ENCODE peak calls at places on chromosomes 13 and 19, in eight cellular contexts. M is stomach, D is uterus, E is spleen, C is testis, Q is body of pancreas, Z is tibial nerve, N is sigmoid colon. X is an unnamed sample.
A peak's percentile ranks its signal among the peaks of the same experiment; 100 is the strongest.

GRCh38 chr19:954672-955494 is 29.0 kb downstream of the ARID3A start:
- DNase-seq in M (no peak), Z (no peak), D (no peak), Q (no peak), C (no peak), E (no peak), N (no peak), X (peak; percentile 36)

GRCh38 chr19:19835560-19836038 is 14.0 kb upstream of the ZNF506 start:
- DNase-seq in Z (no peak), Q (no peak), E (no peak), N (no peak), D (no peak), M (no peak), C (no peak), X (no peak)

GRCh38 chr13:43005460-43006236 is 13.6 kb upstream of the EPSTI1 start:
- DNase-seq in Q (no peak), Z (no peak), N (no peak), E (no peak), D (no peak), C (no peak), M (no peak), X (no peak)

GRCh38 chr13:27043013-27043412 is 128.6 kb downstream of the USP12 start:
- DNase-seq in D (peak; percentile 23), N (peak; percentile 79), C (no peak), E (no peak), M (peak; percentile 54), Z (peak; percentile 41), Q (no peak), X (no peak)

GRCh38 chr13:64551755-64552154 is 2678.4 kb downstream of the PCDH9 start:
- DNase-seq in C (no peak), E (no peak), N (no peak), Z (no peak), D (no peak), M (no peak), Q (no peak), X (no peak)

GRCh38 chr13:113207890-113208423 is 512 bp downstream of the PCID2 start:
- DNase-seq in Z (no peak), M (no peak), Q (peak; percentile 31), C (peak; percentile 33), N (no peak), E (no peak), D (no peak), X (no peak)

GRCh38 chr13:32314968-32315254 is 252 bp downstream of the ZAR1L start:
- DNase-seq in D (no peak), Q (peak; percentile 24), E (no peak), M (peak; percentile 29), Z (peak; percentile 60), N (no peak), C (peak; percentile 64), X (peak; percentile 59)

GRCh38 chr13:24232037-24232436 is 71.5 kb downstream of the SPATA13 start:
- DNase-seq in C (no peak), N (no peak), Q (no peak), M (no peak), Z (no peak), D (no peak), E (no peak), X (peak; percentile 70)

GRCh38 chr13:29589234-29589633 is 6.3 kb downstream of the SLC7A1 start:
- DNase-seq in E (no peak), D (no peak), Q (peak; percentile 52), N (no peak), C (peak; percentile 31), M (no peak), Z (no peak), X (no peak)

GRCh38 chr13:67574320-67575233 is 344.4 kb upstream of the PCDH9 start:
- DNase-seq in E (no peak), Z (no peak), N (no peak), D (no peak), C (no peak), M (no peak), Q (no peak), X (no peak)

GRCh38 chr19:2613507-2614295 is 88.8 kb downstream of the GNG7 start:
- DNase-seq in Z (no peak), M (peak; percentile 60), D (no peak), Q (peak; percentile 44), C (no peak), N (peak; percentile 73), E (peak; percentile 91), X (peak; percentile 73)

DNA sequence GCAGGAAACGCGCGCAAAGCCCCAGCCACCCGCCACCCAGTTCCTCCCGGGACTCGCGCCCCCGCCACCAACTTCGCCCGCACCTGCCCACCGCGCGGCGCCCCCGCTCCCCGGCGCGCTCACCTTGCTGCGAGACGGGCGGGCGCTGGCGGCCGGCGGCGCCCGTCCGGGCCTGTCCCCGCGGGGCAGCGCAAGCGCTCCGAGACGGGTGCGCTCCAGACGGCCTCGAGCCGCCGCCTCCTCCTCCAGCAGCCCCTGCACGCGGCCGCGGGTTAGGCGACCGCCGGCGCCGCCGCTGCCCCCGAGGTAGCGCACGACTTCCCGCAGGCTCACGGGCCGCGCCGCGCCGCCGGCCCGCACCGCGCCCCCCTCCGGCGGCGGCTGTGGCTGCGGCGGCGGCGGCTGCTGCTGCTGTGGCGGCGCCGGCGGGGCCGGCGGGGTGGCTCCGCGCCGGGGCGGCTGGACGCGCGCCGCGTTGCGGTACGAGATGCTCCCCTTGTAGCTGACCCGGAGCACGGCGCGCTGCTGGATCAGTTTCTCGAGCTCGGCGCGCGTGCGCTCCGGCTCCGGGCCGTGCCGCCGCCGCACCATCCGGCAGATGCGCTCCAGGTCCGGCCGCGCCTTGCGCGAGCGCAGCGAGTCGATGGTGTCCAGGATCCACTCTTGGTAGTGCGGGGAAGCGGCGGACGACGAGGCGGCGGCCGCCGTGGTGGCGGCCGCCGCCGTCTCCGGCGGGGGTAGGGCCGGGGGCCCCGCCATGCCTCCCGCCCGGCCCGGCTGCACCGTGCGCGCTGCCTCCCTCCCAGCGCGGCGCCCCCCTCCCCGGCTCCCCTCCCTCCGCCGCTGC is 666 bp downstream of the SAMD1 start:
- DNase-seq in Z (peak; percentile 17), Q (peak; percentile 53), E (peak; percentile 92), N (no peak), D (peak; percentile 53), M (peak; percentile 62), C (no peak), X (peak; percentile 36)
- TF ChIP-seq CTCF in Z (no peak), Q (no peak), E (peak; percentile 11), N (no peak), D (no peak), M (no peak), C (no peak), X (peak; percentile 41)

GRCh38 chr19:48549380-48549779 is 2.6 kb upstream of the SULT2B1 start:
- DNase-seq in M (no peak), N (no peak), C (no peak), Q (no peak), Z (no peak), D (no peak), E (no peak), X (no peak)
- TF ChIP-seq POLR2A in M (no peak), N (no peak), C (no peak), Q (no peak), Z (no peak), D (no peak), E (no peak), X (no peak)

DNA sequence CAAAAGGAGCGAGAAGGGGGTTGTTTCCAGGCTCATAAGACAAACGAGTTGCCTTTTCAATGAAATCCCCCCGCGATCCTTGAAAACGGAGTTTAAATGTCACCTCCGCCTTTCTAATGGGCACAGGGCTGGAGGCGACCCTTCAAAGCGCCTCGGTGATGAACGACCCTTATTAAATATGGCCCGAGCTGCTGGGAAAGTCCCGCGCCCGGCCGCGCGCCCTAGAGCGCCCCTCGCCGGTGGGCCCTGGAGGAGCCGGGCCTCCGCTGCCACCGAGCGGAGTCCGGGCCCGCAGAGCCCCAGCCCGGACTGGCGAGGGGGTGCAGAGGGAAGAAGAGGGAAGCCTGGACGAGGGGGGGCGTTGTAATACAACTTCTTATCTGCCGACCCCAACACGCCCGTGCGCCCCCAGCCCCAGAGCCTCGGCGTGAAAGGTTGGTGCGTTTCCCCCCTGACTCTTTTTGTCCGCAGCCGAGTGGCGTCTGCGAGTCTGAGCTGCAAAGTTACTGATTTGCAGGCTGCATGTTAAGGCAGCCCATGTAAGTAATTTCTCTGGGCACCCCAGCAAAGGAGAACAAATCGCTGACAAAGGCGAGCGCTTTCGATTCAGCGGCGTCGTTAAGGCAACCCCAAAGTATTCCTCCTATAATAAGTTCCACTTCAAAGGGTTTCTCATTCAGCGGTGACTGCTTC is 11.9 kb downstream of the ZIC5 start:
- DNase-seq in Z (no peak), E (no peak), N (no peak), M (peak; percentile 24), D (no peak), C (no peak), Q (no peak), X (no peak)
- TF ChIP-seq CTCF in Z (no peak), E (no peak), N (no peak), M (no peak), D (no peak), C (no peak), Q (no peak), X (no peak)

GRCh38 chr19:6737284-6737872 is at the start of gene GPR108:
- DNase-seq in N (peak; percentile 100), C (peak; percentile 100), E (peak; percentile 100), M (peak; percentile 99), Q (peak; percentile 99), D (peak; percentile 100), Z (peak; percentile 75), X (peak; percentile 100)

GRCh38 chr19:6736917-6737283 is 480 bp downstream of the GPR108 start:
- DNase-seq in N (no peak), D (no peak), Q (no peak), Z (no peak), E (peak; percentile 77), C (no peak), M (no peak), X (no peak)

GRCh38 chr19:6737873-6738725 is 719 bp upstream of the GPR108 start:
- DNase-seq in C (peak; percentile 99), D (peak; percentile 94), N (peak; percentile 100), Z (peak; percentile 100), Q (peak; percentile 100), M (peak; percentile 99), E (peak; percentile 92), X (peak; percentile 97)

GRCh38 chr19:6735181-6735891 is 2.0 kb downstream of the GPR108 start:
- DNase-seq in C (no peak), Z (no peak), D (no peak), Q (no peak), E (no peak), M (no peak), N (no peak), X (no peak)

DNA sequence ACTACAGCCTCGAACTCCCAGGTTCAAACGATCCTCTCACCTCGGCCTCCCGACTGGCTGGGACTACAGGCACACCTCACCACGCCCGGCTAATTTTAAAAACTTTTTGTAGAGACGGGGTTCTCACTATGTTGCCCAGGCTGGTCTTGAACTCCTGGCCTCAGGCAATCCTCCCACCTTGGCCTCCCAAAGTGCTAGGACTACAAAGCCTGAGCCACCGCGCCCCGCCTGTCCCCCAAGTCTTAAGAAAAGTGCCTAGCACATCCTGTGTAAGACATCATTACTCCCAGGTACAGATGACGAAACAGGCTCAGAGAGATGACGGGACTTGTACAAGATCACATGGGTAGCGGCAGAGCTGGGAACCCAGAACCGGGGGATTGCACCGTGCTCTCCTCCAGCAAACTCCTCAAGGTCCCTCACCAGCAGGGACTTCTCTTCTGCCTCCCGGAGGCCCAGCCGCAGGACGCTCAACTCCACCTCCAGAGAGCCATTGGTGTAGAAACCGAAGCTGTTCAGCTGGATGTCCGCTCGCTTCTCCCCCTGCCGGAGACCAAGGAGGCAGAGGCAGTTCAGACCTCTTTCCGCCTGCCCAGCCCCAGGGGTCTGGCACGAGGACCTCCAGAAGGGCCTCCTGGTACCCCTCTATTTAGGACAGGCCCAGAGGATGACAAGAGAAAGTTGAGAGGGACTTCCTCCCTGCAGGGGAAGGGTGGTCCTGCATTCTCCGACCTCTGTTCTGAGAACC is 1.0 kb downstream of the GPR108 start:
- DNase-seq in N (peak; percentile 93), C (peak; percentile 83), Q (peak; percentile 82), Z (peak; percentile 59), E (peak; percentile 93), M (peak; percentile 75), D (peak; percentile 79), X (peak; percentile 70)
- TF ChIP-seq POLR2A in N (no peak), C (peak; percentile 10), Q (peak; percentile 55), Z (peak; percentile 22), E (no peak), M (no peak), D (peak; percentile 34), X (no peak)

GRCh38 chr13:45464687-45465453 is at the start of gene COG3:
- DNase-seq in E (peak; percentile 97), Z (peak; percentile 94), M (peak; percentile 96), N (peak; percentile 97), C (peak; percentile 97), D (peak; percentile 94), Q (peak; percentile 95), X (peak; percentile 98)
- TF ChIP-seq CTCF in E (peak; percentile 42), Z (peak; percentile 17), M (peak; percentile 26), N (peak; percentile 32), C (no peak), D (peak; percentile 14), Q (peak; percentile 23), X (peak; percentile 92)

X was measured in Peyer's patch.